ENCODE peak calls at places on chromosome 10, in seven cellular contexts. N, D, R, C, U, A and T are unnamed samples. For H3K4me1, the result is how much of the 10 kb centered on the place peaks cover.

GRCh38 chr10:71852335-71852937 is 1.4 kb upstream of the PSAP start:
- DNase-seq in C (no peak), A (no peak), D (peak), U (peak), N (no peak), R (peak), T (no peak)

GRCh38 chr10:104323085-104323484 is 15.2 kb downstream of the ITPRIP start:
- DNase-seq in D (no peak), U (no peak), R (no peak), N (no peak), A (no peak), C (peak), T (no peak)

GRCh38 chr10:129863231-129863663 is 100.8 kb downstream of the EBF3 start:
- DNase-seq in D (no peak), N (no peak), C (peak), A (peak), R (no peak), U (no peak), T (no peak)

GRCh38 chr10:117541909-117542705 is 439 bp upstream of the EMX2 start:
- DNase-seq in A (peak), U (no peak), N (peak), D (peak), R (no peak), C (peak), T (peak)

GRCh38 chr10:101297901-101298451 is 56.0 kb upstream of the BTRC start:
- DNase-seq in C (peak), N (peak), D (peak), A (peak), R (peak), U (peak), T (peak)

GRCh38 chr10:7810443-7810842 is 7.9 kb upstream of the TAF3 start:
- DNase-seq in A (no peak), C (no peak), U (no peak), D (no peak), N (no peak), R (no peak), T (no peak)

GRCh38 chr10:71713135-71714040 is 6.2 kb downstream of the C10orf105 start:
- DNase-seq in U (peak), C (no peak), N (peak), D (peak), A (peak), R (peak), T (peak)

GRCh38 chr10:75245354-75246001 is 9.7 kb upstream of the COMTD1 start:
- DNase-seq in A (peak), R (no peak), C (no peak), N (no peak), D (no peak), U (no peak), T (no peak)

GRCh38 chr10:65911431-65911830 is 1014.4 kb upstream of the LRRTM3 start:
- DNase-seq in C (no peak), N (no peak), U (no peak), D (peak), A (no peak), R (no peak), T (peak)

GRCh38 chr10:43137701-43137970 is 609 bp upstream of the CSGALNACT2 start:
- DNase-seq in D (peak), R (peak), U (peak), N (peak), C (no peak), A (peak), T (peak)

GRCh38 chr10:132294561-132295320 is 13.0 kb downstream of the STK32C start:
- DNase-seq in N (no peak), C (peak), U (peak), R (peak), D (no peak), A (no peak), T (no peak)

GRCh38 chr10:29955308-29955935 is 104.0 kb downstream of the JCAD start:
- DNase-seq in R (no peak), A (no peak), U (no peak), D (no peak), N (no peak), C (peak), T (no peak)

GRCh38 chr10:122057841-122058240 is 68.9 kb downstream of the TACC2 start:
- DNase-seq in A (no peak), U (no peak), N (no peak), D (no peak), R (no peak), C (no peak), T (no peak)

GRCh38 chr10:117257701-117258100 is 16.8 kb downstream of the SLC18A2 start:
- DNase-seq in C (no peak), D (no peak), N (no peak), U (no peak), A (no peak), R (no peak), T (no peak)

GRCh38 chr10:62131724-62132123 is 136.9 kb downstream of the RTKN2 start:
- DNase-seq in C (no peak), R (no peak), N (no peak), D (no peak), U (no peak), A (no peak), T (no peak)

GRCh38 chr10:33151344-33151864 is 183.1 kb downstream of the NRP1 start:
- DNase-seq in C (no peak), U (no peak), D (no peak), N (no peak), A (no peak), R (no peak), T (no peak)

GRCh38 chr10:396107-396506 is 260.9 kb downstream of the ZMYND11 start:
- DNase-seq in C (no peak), A (no peak), D (no peak), N (no peak), R (no peak), U (no peak), T (no peak)

GRCh38 chr10:12332572-12333381 is 16.6 kb upstream of the CAMK1D start:
- DNase-seq in U (no peak), C (no peak), A (no peak), D (peak), R (no peak), N (peak), T (no peak)

GRCh38 chr10:60570941-60571340 is 181.3 kb upstream of the ANK3 start:
- DNase-seq in N (no peak), C (no peak), U (no peak), R (no peak), A (no peak), D (no peak), T (no peak)

GRCh38 chr10:112442063-112442462 is 4.7 kb downstream of the ZDHHC6 start:
- DNase-seq in U (no peak), N (no peak), R (no peak), D (no peak), A (no peak), C (no peak), T (no peak)

GRCh38 chr10:43177588-43177987 is 39.3 kb downstream of the CSGALNACT2 start:
- DNase-seq in U (no peak), R (no peak), C (no peak), N (peak), A (no peak), D (no peak), T (no peak)

GRCh38 chr10:73083234-73083633 is 13.4 kb downstream of the P4HA1 start:
- DNase-seq in R (no peak), D (no peak), U (no peak), A (no peak), C (no peak), N (peak), T (no peak)

GRCh38 chr10:70323697-70324340 is 40.0 kb upstream of the NPFFR1 start:
- DNase-seq in N (no peak), D (no peak), R (no peak), U (no peak), A (no peak), C (peak), T (no peak)

GRCh38 chr10:127142831-127143230 is 53.6 kb downstream of the INSYN2A start:
- DNase-seq in R (no peak), U (no peak), N (no peak), A (no peak), C (no peak), D (no peak), T (no peak)

GRCh38 chr10:75401569-75402485 is at the start of gene ZNF503:
- DNase-seq in A (peak), R (peak), U (peak), N (peak), C (peak), D (peak), T (peak)

GRCh38 chr10:116588995-116589394 is 1.8 kb upstream of the PNLIPRP1 start:
- DNase-seq in N (no peak), R (no peak), U (no peak), A (no peak), D (no peak), C (no peak), T (no peak)

GRCh38 chr10:98029149-98030092 is 1.0 kb downstream of the CRTAC1 start:
- DNase-seq in N (no peak), D (no peak), R (no peak), A (no peak), U (no peak), C (no peak), T (no peak)

GRCh38 chr10:43230101-43230908 is 36.6 kb downstream of the RASGEF1A start:
- DNase-seq in D (no peak), U (peak), A (no peak), R (peak), C (peak), N (no peak), T (no peak)

GRCh38 chr10:44998146-44998631 is 2.5 kb upstream of the ZNF22 start:
- DNase-seq in N (peak), R (no peak), D (no peak), A (no peak), U (no peak), C (no peak), T (no peak)

GRCh38 chr10:4199196-4199595 is 414.2 kb upstream of the KLF6 start:
- DNase-seq in U (no peak), N (no peak), C (no peak), A (no peak), R (no peak), D (no peak), T (no peak)

GRCh38 chr10:29634764-29635625 is at the start of gene SVIL:
- DNase-seq in C (peak), A (peak), R (peak), D (peak), N (peak), U (peak), T (peak)

GRCh38 chr10:73730153-73730906 is 13.8 kb upstream of the SEC24C start:
- DNase-seq in A (peak), D (peak), C (peak), U (peak), N (peak), R (peak), T (peak)

GRCh38 chr10:62075912-62076311 is 174.4 kb downstream of the ARID5B start:
- DNase-seq in U (no peak), C (no peak), D (no peak), A (no peak), R (no peak), N (no peak), T (no peak)

GRCh38 chr10:126459032-126459831 is 71.0 kb upstream of the ADAM12 start:
- DNase-seq in R (no peak), D (no peak), C (no peak), N (peak), A (no peak), U (no peak), T (no peak)

GRCh38 chr10:23063387-23064287 is 31.7 kb upstream of the MSRB2 start:
- DNase-seq in R (no peak), D (no peak), U (no peak), N (peak), C (no peak), A (no peak), T (no peak)

GRCh38 chr10:123269017-123269552 is 114.9 kb downstream of the BUB3 start:
- DNase-seq in D (no peak), U (no peak), N (no peak), C (no peak), R (no peak), A (no peak), T (no peak)

DNA sequence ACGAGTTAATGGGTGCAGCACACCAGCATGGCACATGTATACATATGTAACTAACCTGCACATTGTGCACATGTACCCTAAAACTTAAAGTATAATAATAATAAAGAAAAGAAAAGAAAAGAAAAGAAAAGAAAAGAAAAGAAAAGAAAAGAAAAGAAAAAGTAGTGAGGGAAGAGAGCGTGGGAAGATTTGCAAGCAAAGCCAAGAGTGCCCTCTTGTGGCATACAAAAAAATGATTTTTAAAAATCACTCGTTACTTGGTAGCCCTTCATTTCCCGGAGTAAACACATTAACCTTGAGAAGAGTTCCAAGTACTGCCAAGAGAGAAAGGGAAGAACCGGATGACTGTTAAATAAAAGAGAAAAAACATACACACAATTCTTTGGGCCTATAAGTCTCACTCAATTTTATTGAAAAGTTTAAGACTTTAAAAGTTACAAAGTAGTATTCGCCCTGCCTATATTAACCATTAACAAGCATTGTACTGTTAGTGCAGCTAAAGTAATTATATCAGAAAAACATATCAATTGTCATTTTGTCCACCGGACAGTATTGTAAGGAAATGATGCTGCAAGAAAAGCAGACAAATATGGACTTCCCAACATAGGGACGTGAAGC is 6.2 kb upstream of the CH25H start:
- DNase-seq in D (peak), C (no peak), A (peak), N (peak), U (no peak), R (no peak), T (no peak)
- TF ChIP-seq CTCF in D (peak), C (peak), A (peak), N (peak), U (peak), R (peak), T (peak)

GRCh38 chr10:6070647-6071046 is 8.5 kb upstream of the IL2RA start:
- DNase-seq in U (no peak), A (no peak), D (no peak), C (no peak), N (no peak), R (no peak), T (no peak)
- H3K4me1 ChIP-seq in U (under half), A (under half), D (under half), C (under half), N (under half), R (half or more), T (under half)

GRCh38 chr10:84608126-84608525 is 279.7 kb downstream of the CCSER2 start:
- DNase-seq in D (no peak), R (no peak), U (no peak), C (no peak), N (no peak), A (no peak), T (no peak)

GRCh38 chr10:84607523-84607922 is 279.1 kb downstream of the CCSER2 start:
- DNase-seq in N (no peak), D (no peak), R (no peak), U (no peak), A (no peak), C (no peak), T (no peak)

DNA sequence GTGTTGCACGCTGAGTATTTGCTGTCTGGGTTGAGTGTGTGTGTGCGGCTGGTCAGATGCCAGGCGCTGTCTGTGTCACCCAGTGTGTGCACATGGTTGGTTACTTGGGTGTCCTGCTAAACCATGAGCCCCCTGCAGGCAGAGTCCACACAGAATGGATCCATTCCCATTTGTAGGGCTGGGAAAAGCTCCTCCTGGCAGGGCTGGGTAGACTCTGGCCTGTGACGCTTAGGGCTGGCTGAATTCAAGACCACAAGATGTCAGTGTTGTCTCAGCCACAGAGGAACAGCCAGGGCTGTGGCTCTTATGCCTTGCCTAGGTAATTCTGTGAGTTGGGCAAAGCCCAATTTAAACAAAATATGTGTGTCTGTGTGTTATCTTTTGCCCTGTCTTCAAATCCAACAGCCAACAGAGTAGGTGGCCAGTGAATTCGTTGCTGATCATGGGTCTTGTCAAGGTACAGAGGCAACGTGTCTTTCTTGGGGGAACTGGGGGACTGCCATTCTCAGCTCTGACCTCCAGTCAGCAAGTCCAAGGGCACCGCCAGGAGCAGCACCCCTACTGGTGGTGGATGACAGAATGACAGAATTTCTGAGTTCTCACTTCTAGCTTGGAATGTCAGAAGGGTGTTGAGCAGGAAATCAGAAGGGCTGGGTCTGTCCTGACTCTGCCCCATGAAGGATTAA is 285.1 kb downstream of the CCSER2 start:
- DNase-seq in N (no peak), D (peak), U (peak), C (peak), R (peak), A (peak), T (peak)
- TF ChIP-seq CTCF in N (no peak), D (no peak), U (peak), C (peak), R (peak), A (peak), T (peak)

GRCh38 chr10:34670101-34670500 is 145.0 kb downstream of the PARD3 start:
- DNase-seq in C (no peak), U (no peak), R (no peak), D (no peak), N (no peak), A (no peak), T (no peak)
- H3K4me1 ChIP-seq in C (under half), U (under half), R (under half), D (under half), N (under half), A (under half), T (under half)

GRCh38 chr10:24556746-24557742 is 166.6 kb downstream of the ARHGAP21 start:
- DNase-seq in D (peak), U (no peak), A (peak), R (no peak), N (peak), C (peak), T (peak)
- TF ChIP-seq CTCF in D (peak), U (peak), A (peak), R (peak), N (peak), C (peak), T (peak)

GRCh38 chr10:114394531-114394930 is 9.8 kb downstream of the AFAP1L2 start:
- DNase-seq in U (no peak), C (no peak), A (no peak), N (no peak), R (no peak), D (no peak), T (peak)

GRCh38 chr10:114398587-114399331 is 5.5 kb downstream of the AFAP1L2 start:
- DNase-seq in D (no peak), U (no peak), N (no peak), R (no peak), A (no peak), C (no peak), T (no peak)

GRCh38 chr10:114395361-114396022 is 8.8 kb downstream of the AFAP1L2 start:
- DNase-seq in A (no peak), R (no peak), U (no peak), C (no peak), D (no peak), N (no peak), T (no peak)

GRCh38 chr10:114397651-114398145 is 6.6 kb downstream of the AFAP1L2 start:
- DNase-seq in A (peak), R (no peak), N (peak), D (no peak), C (no peak), U (no peak), T (no peak)

GRCh38 chr10:114396455-114396854 is 7.8 kb downstream of the AFAP1L2 start:
- DNase-seq in C (no peak), A (no peak), D (no peak), N (no peak), R (no peak), U (no peak), T (no peak)
- H3K4me1 ChIP-seq in C (under half), A (under half), D (under half), N (under half), R (under half), U (under half), T (under half)